ENCODE peak calls at places on chromosomes 6 and 20, in six cellular contexts. One of them, this sample, is unnamed.

GRCh38 chr20:62156592-62157386 is 13.2 kb downstream of the SS18L1 start:
- ATAC-seq in activated CD8-positive, alpha-beta memory T cell treated with anti-CD3 and anti-CD28 coated beads, Interleukin-2, amount 10 ng/mL, durations not matched to agents 7 days and 5 days: peak; percentile 81
- ATAC-seq in CD8-positive, alpha-beta T cell: peak; percentile 96
- ATAC-seq in T-cell: peak; percentile 88
- ATAC-seq in activated CD8-positive, alpha-beta T cell treated with anti-CD3 and anti-CD28 coated beads for 36 hours: peak; percentile 88
- ATAC-seq in left cardiac atrium: peak; percentile 78
- ATAC-seq in this sample: no peak

GRCh38 chr6:17281100-17281496 is at the start of gene RBM24:
- ATAC-seq in CD8-positive, alpha-beta T cell: no peak
- ATAC-seq in activated CD8-positive, alpha-beta memory T cell treated with anti-CD3 and anti-CD28 coated beads, Interleukin-2, amount 10 ng/mL, durations not matched to agents 7 days and 5 days: no peak
- ATAC-seq in left cardiac atrium: peak; percentile 20
- ATAC-seq in activated CD8-positive, alpha-beta T cell treated with anti-CD3 and anti-CD28 coated beads for 36 hours: peak; percentile 27
- ATAC-seq in T-cell: peak; percentile 27
- ATAC-seq in this sample: peak; percentile 52

GRCh38 chr20:3407426-3408250 is at the start of gene DNAAF9:
- ATAC-seq in activated CD8-positive, alpha-beta T cell treated with anti-CD3 and anti-CD28 coated beads for 36 hours: peak; percentile 71
- ATAC-seq in activated CD8-positive, alpha-beta memory T cell treated with anti-CD3 and anti-CD28 coated beads, Interleukin-2, amount 10 ng/mL, durations not matched to agents 7 days and 5 days: peak; percentile 75
- ATAC-seq in CD8-positive, alpha-beta T cell: peak; percentile 67
- ATAC-seq in T-cell: peak; percentile 76
- ATAC-seq in left cardiac atrium: peak; percentile 90
- ATAC-seq in this sample: peak; percentile 85

GRCh38 chr20:62356143-62356947 is 10.8 kb downstream of the LAMA5 start:
- ATAC-seq in T-cell: no peak
- ATAC-seq in left cardiac atrium: peak; percentile 5
- ATAC-seq in activated CD8-positive, alpha-beta T cell treated with anti-CD3 and anti-CD28 coated beads for 36 hours: no peak
- ATAC-seq in CD8-positive, alpha-beta T cell: no peak
- ATAC-seq in activated CD8-positive, alpha-beta memory T cell treated with anti-CD3 and anti-CD28 coated beads, Interleukin-2, amount 10 ng/mL, durations not matched to agents 7 days and 5 days: no peak
- ATAC-seq in this sample: no peak

GRCh38 chr20:62951143-62951895 is 1.2 kb upstream of the SLC17A9 start:
- ATAC-seq in left cardiac atrium: no peak
- ATAC-seq in activated CD8-positive, alpha-beta memory T cell treated with anti-CD3 and anti-CD28 coated beads, Interleukin-2, amount 10 ng/mL, durations not matched to agents 7 days and 5 days: no peak
- ATAC-seq in activated CD8-positive, alpha-beta T cell treated with anti-CD3 and anti-CD28 coated beads for 36 hours: no peak
- ATAC-seq in CD8-positive, alpha-beta T cell: no peak
- ATAC-seq in T-cell: no peak
- ATAC-seq in this sample: no peak

GRCh38 chr20:54606384-54606783 is 131.0 kb downstream of the DOK5 start:
- ATAC-seq in activated CD8-positive, alpha-beta T cell treated with anti-CD3 and anti-CD28 coated beads for 36 hours: no peak
- ATAC-seq in T-cell: no peak
- ATAC-seq in CD8-positive, alpha-beta T cell: no peak
- ATAC-seq in activated CD8-positive, alpha-beta memory T cell treated with anti-CD3 and anti-CD28 coated beads, Interleukin-2, amount 10 ng/mL, durations not matched to agents 7 days and 5 days: no peak
- ATAC-seq in left cardiac atrium: no peak
- ATAC-seq in this sample: no peak

GRCh38 chr6:20056350-20056992 is 155.8 kb downstream of the MBOAT1 start:
- ATAC-seq in CD8-positive, alpha-beta T cell: no peak
- ATAC-seq in activated CD8-positive, alpha-beta T cell treated with anti-CD3 and anti-CD28 coated beads for 36 hours: no peak
- ATAC-seq in T-cell: no peak
- ATAC-seq in activated CD8-positive, alpha-beta memory T cell treated with anti-CD3 and anti-CD28 coated beads, Interleukin-2, amount 10 ng/mL, durations not matched to agents 7 days and 5 days: no peak
- ATAC-seq in left cardiac atrium: peak; percentile 26
- ATAC-seq in this sample: no peak

GRCh38 chr6:80544500-80545055 is 438.1 kb downstream of the BCKDHB start:
- ATAC-seq in activated CD8-positive, alpha-beta memory T cell treated with anti-CD3 and anti-CD28 coated beads, Interleukin-2, amount 10 ng/mL, durations not matched to agents 7 days and 5 days: no peak
- ATAC-seq in T-cell: no peak
- ATAC-seq in activated CD8-positive, alpha-beta T cell treated with anti-CD3 and anti-CD28 coated beads for 36 hours: no peak
- ATAC-seq in CD8-positive, alpha-beta T cell: no peak
- ATAC-seq in left cardiac atrium: no peak
- ATAC-seq in this sample: no peak

GRCh38 chr6:117444600-117444999 is 18.9 kb upstream of the ROS1 start:
- ATAC-seq in activated CD8-positive, alpha-beta T cell treated with anti-CD3 and anti-CD28 coated beads for 36 hours: no peak
- ATAC-seq in left cardiac atrium: no peak
- ATAC-seq in T-cell: no peak
- ATAC-seq in CD8-positive, alpha-beta T cell: no peak
- ATAC-seq in activated CD8-positive, alpha-beta memory T cell treated with anti-CD3 and anti-CD28 coated beads, Interleukin-2, amount 10 ng/mL, durations not matched to agents 7 days and 5 days: no peak
- ATAC-seq in this sample: no peak

GRCh38 chr6:117034547-117034946 is 157.5 kb downstream of the RFX6 start:
- ATAC-seq in CD8-positive, alpha-beta T cell: no peak
- ATAC-seq in activated CD8-positive, alpha-beta T cell treated with anti-CD3 and anti-CD28 coated beads for 36 hours: no peak
- ATAC-seq in left cardiac atrium: no peak
- ATAC-seq in T-cell: no peak
- ATAC-seq in activated CD8-positive, alpha-beta memory T cell treated with anti-CD3 and anti-CD28 coated beads, Interleukin-2, amount 10 ng/mL, durations not matched to agents 7 days and 5 days: no peak
- ATAC-seq in this sample: no peak

GRCh38 chr20:20215976-20216727 is 151.8 kb upstream of the INSM1 start:
- ATAC-seq in CD8-positive, alpha-beta T cell: peak; percentile 71
- ATAC-seq in activated CD8-positive, alpha-beta memory T cell treated with anti-CD3 and anti-CD28 coated beads, Interleukin-2, amount 10 ng/mL, durations not matched to agents 7 days and 5 days: no peak
- ATAC-seq in activated CD8-positive, alpha-beta T cell treated with anti-CD3 and anti-CD28 coated beads for 36 hours: no peak
- ATAC-seq in left cardiac atrium: peak; percentile 89
- ATAC-seq in T-cell: no peak
- ATAC-seq in this sample: no peak

GRCh38 chr6:72886170-72886569 is 264.3 kb downstream of the KCNQ5 start:
- ATAC-seq in activated CD8-positive, alpha-beta T cell treated with anti-CD3 and anti-CD28 coated beads for 36 hours: no peak
- ATAC-seq in activated CD8-positive, alpha-beta memory T cell treated with anti-CD3 and anti-CD28 coated beads, Interleukin-2, amount 10 ng/mL, durations not matched to agents 7 days and 5 days: no peak
- ATAC-seq in CD8-positive, alpha-beta T cell: no peak
- ATAC-seq in left cardiac atrium: no peak
- ATAC-seq in T-cell: no peak
- ATAC-seq in this sample: no peak

GRCh38 chr20:34921436-34921835 is 34.2 kb downstream of the GSS start:
- ATAC-seq in activated CD8-positive, alpha-beta memory T cell treated with anti-CD3 and anti-CD28 coated beads, Interleukin-2, amount 10 ng/mL, durations not matched to agents 7 days and 5 days: no peak
- ATAC-seq in T-cell: no peak
- ATAC-seq in CD8-positive, alpha-beta T cell: no peak
- ATAC-seq in activated CD8-positive, alpha-beta T cell treated with anti-CD3 and anti-CD28 coated beads for 36 hours: no peak
- ATAC-seq in left cardiac atrium: no peak
- ATAC-seq in this sample: peak; percentile 64

GRCh38 chr6:20608905-20609304 is 74.6 kb downstream of the CDKAL1 start:
- ATAC-seq in CD8-positive, alpha-beta T cell: no peak
- ATAC-seq in T-cell: no peak
- ATAC-seq in activated CD8-positive, alpha-beta T cell treated with anti-CD3 and anti-CD28 coated beads for 36 hours: no peak
- ATAC-seq in left cardiac atrium: no peak
- ATAC-seq in activated CD8-positive, alpha-beta memory T cell treated with anti-CD3 and anti-CD28 coated beads, Interleukin-2, amount 10 ng/mL, durations not matched to agents 7 days and 5 days: no peak
- ATAC-seq in this sample: no peak

GRCh38 chr6:130681028-130681427 is 146.2 kb upstream of the SMLR1 start:
- ATAC-seq in T-cell: no peak
- ATAC-seq in CD8-positive, alpha-beta T cell: no peak
- ATAC-seq in activated CD8-positive, alpha-beta memory T cell treated with anti-CD3 and anti-CD28 coated beads, Interleukin-2, amount 10 ng/mL, durations not matched to agents 7 days and 5 days: no peak
- ATAC-seq in left cardiac atrium: peak; percentile 75
- ATAC-seq in activated CD8-positive, alpha-beta T cell treated with anti-CD3 and anti-CD28 coated beads for 36 hours: no peak
- ATAC-seq in this sample: no peak

GRCh38 chr6:167856474-167856873 is 29.8 kb downstream of the AFDN start:
- ATAC-seq in activated CD8-positive, alpha-beta T cell treated with anti-CD3 and anti-CD28 coated beads for 36 hours: no peak
- ATAC-seq in T-cell: no peak
- ATAC-seq in CD8-positive, alpha-beta T cell: no peak
- ATAC-seq in activated CD8-positive, alpha-beta memory T cell treated with anti-CD3 and anti-CD28 coated beads, Interleukin-2, amount 10 ng/mL, durations not matched to agents 7 days and 5 days: no peak
- ATAC-seq in left cardiac atrium: no peak
- ATAC-seq in this sample: no peak

GRCh38 chr20:62754122-62754990 is 41.9 kb upstream of the MRGBP start:
- ATAC-seq in activated CD8-positive, alpha-beta memory T cell treated with anti-CD3 and anti-CD28 coated beads, Interleukin-2, amount 10 ng/mL, durations not matched to agents 7 days and 5 days: peak; percentile 27
- ATAC-seq in T-cell: no peak
- ATAC-seq in CD8-positive, alpha-beta T cell: no peak
- ATAC-seq in left cardiac atrium: no peak
- ATAC-seq in activated CD8-positive, alpha-beta T cell treated with anti-CD3 and anti-CD28 coated beads for 36 hours: peak; percentile 20
- ATAC-seq in this sample: peak; percentile 69

GRCh38 chr6:5851261-5851757 is 155.4 kb downstream of the NRN1 start:
- ATAC-seq in CD8-positive, alpha-beta T cell: peak; percentile 98
- ATAC-seq in activated CD8-positive, alpha-beta memory T cell treated with anti-CD3 and anti-CD28 coated beads, Interleukin-2, amount 10 ng/mL, durations not matched to agents 7 days and 5 days: peak; percentile 98
- ATAC-seq in T-cell: peak; percentile 95
- ATAC-seq in left cardiac atrium: peak; percentile 94
- ATAC-seq in activated CD8-positive, alpha-beta T cell treated with anti-CD3 and anti-CD28 coated beads for 36 hours: peak; percentile 97
- ATAC-seq in this sample: peak; percentile 62

GRCh38 chr20:9166153-9166780 is 97.4 kb downstream of the PLCB4 start:
- ATAC-seq in CD8-positive, alpha-beta T cell: no peak
- ATAC-seq in activated CD8-positive, alpha-beta T cell treated with anti-CD3 and anti-CD28 coated beads for 36 hours: no peak
- ATAC-seq in T-cell: no peak
- ATAC-seq in left cardiac atrium: peak; percentile 53
- ATAC-seq in activated CD8-positive, alpha-beta memory T cell treated with anti-CD3 and anti-CD28 coated beads, Interleukin-2, amount 10 ng/mL, durations not matched to agents 7 days and 5 days: no peak
- ATAC-seq in this sample: no peak

GRCh38 chr20:62752671-62753501 is 43.4 kb upstream of the MRGBP start:
- ATAC-seq in CD8-positive, alpha-beta T cell: no peak
- ATAC-seq in activated CD8-positive, alpha-beta memory T cell treated with anti-CD3 and anti-CD28 coated beads, Interleukin-2, amount 10 ng/mL, durations not matched to agents 7 days and 5 days: no peak
- ATAC-seq in T-cell: no peak
- ATAC-seq in left cardiac atrium: peak; percentile 59
- ATAC-seq in activated CD8-positive, alpha-beta T cell treated with anti-CD3 and anti-CD28 coated beads for 36 hours: no peak
- ATAC-seq in this sample: no peak

GRCh38 chr20:49794336-49795124 is 18.1 kb upstream of the SLC9A8 start:
- ATAC-seq in CD8-positive, alpha-beta T cell: peak; percentile 78
- ATAC-seq in activated CD8-positive, alpha-beta memory T cell treated with anti-CD3 and anti-CD28 coated beads, Interleukin-2, amount 10 ng/mL, durations not matched to agents 7 days and 5 days: peak; percentile 93
- ATAC-seq in left cardiac atrium: no peak
- ATAC-seq in activated CD8-positive, alpha-beta T cell treated with anti-CD3 and anti-CD28 coated beads for 36 hours: peak; percentile 79
- ATAC-seq in T-cell: no peak
- ATAC-seq in this sample: peak; percentile 54

GRCh38 chr6:165976705-165977104 is 190.9 kb downstream of the TBXT start:
- ATAC-seq in CD8-positive, alpha-beta T cell: no peak
- ATAC-seq in activated CD8-positive, alpha-beta memory T cell treated with anti-CD3 and anti-CD28 coated beads, Interleukin-2, amount 10 ng/mL, durations not matched to agents 7 days and 5 days: no peak
- ATAC-seq in left cardiac atrium: peak; percentile 36
- ATAC-seq in activated CD8-positive, alpha-beta T cell treated with anti-CD3 and anti-CD28 coated beads for 36 hours: no peak
- ATAC-seq in T-cell: no peak
- ATAC-seq in this sample: no peak

GRCh38 chr20:528923-529594 is 14.5 kb downstream of the CSNK2A1 start:
- ATAC-seq in activated CD8-positive, alpha-beta memory T cell treated with anti-CD3 and anti-CD28 coated beads, Interleukin-2, amount 10 ng/mL, durations not matched to agents 7 days and 5 days: peak; percentile 27
- ATAC-seq in left cardiac atrium: peak; percentile 64
- ATAC-seq in T-cell: no peak
- ATAC-seq in activated CD8-positive, alpha-beta T cell treated with anti-CD3 and anti-CD28 coated beads for 36 hours: peak; percentile 93
- ATAC-seq in CD8-positive, alpha-beta T cell: no peak
- ATAC-seq in this sample: peak; percentile 98

GRCh38 chr20:50302463-50303041 is 111.9 kb downstream of the CEBPB start:
- ATAC-seq in CD8-positive, alpha-beta T cell: no peak
- ATAC-seq in T-cell: no peak
- ATAC-seq in activated CD8-positive, alpha-beta memory T cell treated with anti-CD3 and anti-CD28 coated beads, Interleukin-2, amount 10 ng/mL, durations not matched to agents 7 days and 5 days: no peak
- ATAC-seq in left cardiac atrium: peak; percentile 3
- ATAC-seq in activated CD8-positive, alpha-beta T cell treated with anti-CD3 and anti-CD28 coated beads for 36 hours: no peak
- ATAC-seq in this sample: no peak

GRCh38 chr6:84284428-84285033 is 57.1 kb upstream of the CEP162 start:
- ATAC-seq in T-cell: no peak
- ATAC-seq in activated CD8-positive, alpha-beta memory T cell treated with anti-CD3 and anti-CD28 coated beads, Interleukin-2, amount 10 ng/mL, durations not matched to agents 7 days and 5 days: no peak
- ATAC-seq in CD8-positive, alpha-beta T cell: no peak
- ATAC-seq in left cardiac atrium: no peak
- ATAC-seq in activated CD8-positive, alpha-beta T cell treated with anti-CD3 and anti-CD28 coated beads for 36 hours: no peak
- ATAC-seq in this sample: no peak

GRCh38 chr6:133817460-133818047 is 71.4 kb upstream of the TCF21 start:
- ATAC-seq in T-cell: no peak
- ATAC-seq in left cardiac atrium: no peak
- ATAC-seq in activated CD8-positive, alpha-beta T cell treated with anti-CD3 and anti-CD28 coated beads for 36 hours: peak; percentile 64
- ATAC-seq in CD8-positive, alpha-beta T cell: no peak
- ATAC-seq in activated CD8-positive, alpha-beta memory T cell treated with anti-CD3 and anti-CD28 coated beads, Interleukin-2, amount 10 ng/mL, durations not matched to agents 7 days and 5 days: no peak
- ATAC-seq in this sample: no peak

GRCh38 chr6:106782524-106783265 is 153.3 kb downstream of the QRSL1 start:
- ATAC-seq in activated CD8-positive, alpha-beta memory T cell treated with anti-CD3 and anti-CD28 coated beads, Interleukin-2, amount 10 ng/mL, durations not matched to agents 7 days and 5 days: no peak
- ATAC-seq in T-cell: no peak
- ATAC-seq in activated CD8-positive, alpha-beta T cell treated with anti-CD3 and anti-CD28 coated beads for 36 hours: no peak
- ATAC-seq in CD8-positive, alpha-beta T cell: no peak
- ATAC-seq in left cardiac atrium: no peak
- ATAC-seq in this sample: no peak

GRCh38 chr20:46243707-46244628 is 64.3 kb downstream of the CDH22 start:
- ATAC-seq in activated CD8-positive, alpha-beta T cell treated with anti-CD3 and anti-CD28 coated beads for 36 hours: no peak
- ATAC-seq in CD8-positive, alpha-beta T cell: no peak
- ATAC-seq in activated CD8-positive, alpha-beta memory T cell treated with anti-CD3 and anti-CD28 coated beads, Interleukin-2, amount 10 ng/mL, durations not matched to agents 7 days and 5 days: no peak
- ATAC-seq in T-cell: no peak
- ATAC-seq in left cardiac atrium: no peak
- ATAC-seq in this sample: peak; percentile 68

GRCh38 chr6:13985663-13986325 is 61.0 kb downstream of the RNF182 start:
- ATAC-seq in T-cell: no peak
- ATAC-seq in left cardiac atrium: no peak
- ATAC-seq in CD8-positive, alpha-beta T cell: no peak
- ATAC-seq in activated CD8-positive, alpha-beta memory T cell treated with anti-CD3 and anti-CD28 coated beads, Interleukin-2, amount 10 ng/mL, durations not matched to agents 7 days and 5 days: no peak
- ATAC-seq in activated CD8-positive, alpha-beta T cell treated with anti-CD3 and anti-CD28 coated beads for 36 hours: no peak
- ATAC-seq in this sample: no peak

GRCh38 chr20:18657575-18657974 is 69.7 kb downstream of the DTD1 start:
- ATAC-seq in CD8-positive, alpha-beta T cell: no peak
- ATAC-seq in activated CD8-positive, alpha-beta memory T cell treated with anti-CD3 and anti-CD28 coated beads, Interleukin-2, amount 10 ng/mL, durations not matched to agents 7 days and 5 days: no peak
- ATAC-seq in left cardiac atrium: no peak
- ATAC-seq in activated CD8-positive, alpha-beta T cell treated with anti-CD3 and anti-CD28 coated beads for 36 hours: no peak
- ATAC-seq in T-cell: no peak
- ATAC-seq in this sample: peak; percentile 96

GRCh38 chr6:110549277-110549676 is 72.9 kb upstream of the SLC22A16 start:
- ATAC-seq in CD8-positive, alpha-beta T cell: no peak
- ATAC-seq in T-cell: no peak
- ATAC-seq in activated CD8-positive, alpha-beta memory T cell treated with anti-CD3 and anti-CD28 coated beads, Interleukin-2, amount 10 ng/mL, durations not matched to agents 7 days and 5 days: no peak
- ATAC-seq in left cardiac atrium: no peak
- ATAC-seq in activated CD8-positive, alpha-beta T cell treated with anti-CD3 and anti-CD28 coated beads for 36 hours: no peak
- ATAC-seq in this sample: peak; percentile 13

GRCh38 chr20:37526238-37526838 is 1.3 kb downstream of the BLCAP start:
- ATAC-seq in left cardiac atrium: peak; percentile 13
- ATAC-seq in activated CD8-positive, alpha-beta memory T cell treated with anti-CD3 and anti-CD28 coated beads, Interleukin-2, amount 10 ng/mL, durations not matched to agents 7 days and 5 days: no peak
- ATAC-seq in activated CD8-positive, alpha-beta T cell treated with anti-CD3 and anti-CD28 coated beads for 36 hours: no peak
- ATAC-seq in T-cell: no peak
- ATAC-seq in CD8-positive, alpha-beta T cell: no peak
- ATAC-seq in this sample: peak; percentile 54

GRCh38 chr6:96466149-96466863 is 55.3 kb upstream of the UFL1 start:
- ATAC-seq in activated CD8-positive, alpha-beta memory T cell treated with anti-CD3 and anti-CD28 coated beads, Interleukin-2, amount 10 ng/mL, durations not matched to agents 7 days and 5 days: peak; percentile 83
- ATAC-seq in activated CD8-positive, alpha-beta T cell treated with anti-CD3 and anti-CD28 coated beads for 36 hours: peak; percentile 84
- ATAC-seq in T-cell: no peak
- ATAC-seq in left cardiac atrium: no peak
- ATAC-seq in CD8-positive, alpha-beta T cell: peak; percentile 59
- ATAC-seq in this sample: no peak

GRCh38 chr6:87684895-87685654 is 17.0 kb downstream of the AKIRIN2 start:
- ATAC-seq in CD8-positive, alpha-beta T cell: no peak
- ATAC-seq in activated CD8-positive, alpha-beta T cell treated with anti-CD3 and anti-CD28 coated beads for 36 hours: no peak
- ATAC-seq in T-cell: no peak
- ATAC-seq in left cardiac atrium: no peak
- ATAC-seq in activated CD8-positive, alpha-beta memory T cell treated with anti-CD3 and anti-CD28 coated beads, Interleukin-2, amount 10 ng/mL, durations not matched to agents 7 days and 5 days: no peak
- ATAC-seq in this sample: no peak